ENCODE peak calls at places on chromosome 10, in eight cellular contexts. Y, C, L, P, N, H, J and S are unnamed samples.

GRCh38 chr10:42930516-42931205 is 146.2 kb upstream of the RET start:
- DNase-seq in N (no peak), P (no peak), L (no peak), H (no peak), C (no peak), Y (no peak), J (no peak), S (no peak)

GRCh38 chr10:70969188-70969587 is 80.8 kb upstream of the PCBD1 start:
- DNase-seq in L (no peak), Y (no peak), N (no peak), C (no peak), H (no peak), P (no peak), J (no peak), S (no peak)

GRCh38 chr10:71486465-71487114 is 89.9 kb downstream of the CDH23 start:
- DNase-seq in C (peak; percentile 4), N (peak; percentile 89), J (peak; percentile 26), H (peak; percentile 36), P (peak; percentile 66), L (no peak), Y (peak; percentile 64), S (peak; percentile 42)

GRCh38 chr10:30639946-30640786 is 10.6 kb upstream of the LYZL2 start:
- DNase-seq in P (peak; percentile 45), J (peak; percentile 53), H (peak; percentile 61), Y (peak; percentile 48), N (peak; percentile 76), C (peak; percentile 43), L (no peak), S (no peak)

GRCh38 chr10:17682236-17682946 is 38.4 kb downstream of the STAM start:
- DNase-seq in N (no peak), J (no peak), L (no peak), C (no peak), Y (no peak), P (no peak), H (no peak), S (no peak)

GRCh38 chr10:97362310-97363033 is 27.9 kb upstream of the FRAT2 start:
- DNase-seq in J (no peak), N (no peak), P (no peak), Y (no peak), H (no peak), C (no peak), L (no peak), S (no peak)

GRCh38 chr10:84938117-84938905 is 609.9 kb downstream of the CCSER2 start:
- DNase-seq in N (no peak), Y (no peak), L (no peak), H (no peak), P (no peak), J (no peak), C (no peak), S (no peak)

GRCh38 chr10:43962346-43963191 is 313.9 kb upstream of the ZNF32 start:
- DNase-seq in L (no peak), P (no peak), J (no peak), H (no peak), C (no peak), Y (no peak), N (no peak), S (no peak)

GRCh38 chr10:123792579-123792978 is 99.0 kb downstream of the CPXM2 start:
- DNase-seq in L (no peak), P (no peak), H (no peak), Y (no peak), N (no peak), J (no peak), C (no peak), S (no peak)

GRCh38 chr10:21496285-21497176 is 29.0 kb downstream of the SKIDA1 start:
- DNase-seq in P (peak; percentile 66), H (no peak), N (peak; percentile 63), C (no peak), Y (peak; percentile 81), L (no peak), J (peak; percentile 54), S (peak; percentile 31)

DNA sequence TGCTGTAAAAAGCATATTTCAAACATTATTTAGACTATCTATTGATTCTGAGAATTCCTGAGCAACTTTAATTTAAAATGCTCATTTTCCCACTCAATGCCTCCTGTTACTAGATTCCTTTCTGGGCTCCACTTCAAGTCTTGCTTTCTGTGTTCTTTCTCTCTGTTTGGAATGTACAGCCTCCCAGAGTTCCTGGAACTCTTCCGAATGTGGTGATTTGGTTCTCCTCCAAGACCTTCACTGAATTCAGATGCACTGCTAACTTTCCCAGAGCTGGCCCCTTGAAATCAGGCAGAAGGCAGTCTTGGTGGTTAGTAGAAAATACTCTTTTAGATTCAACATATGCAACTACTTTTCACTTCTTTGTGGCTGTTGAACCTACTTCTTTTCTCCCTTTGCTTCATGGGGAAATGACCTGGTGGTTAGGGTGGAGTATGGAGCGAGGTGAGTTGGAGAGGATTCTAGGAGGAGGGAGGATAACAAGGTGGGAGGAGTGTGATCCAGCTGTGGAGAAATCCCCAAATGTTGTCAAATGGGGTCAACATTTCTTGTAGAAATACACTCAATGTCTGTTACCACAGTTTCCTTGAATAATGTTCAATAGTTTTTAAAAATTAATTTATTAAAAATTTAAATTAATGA is 27.9 kb upstream of the CCDC7 start:
- DNase-seq in L (no peak), P (no peak), N (no peak), H (no peak), Y (no peak), J (no peak), C (no peak), S (no peak)
- TF ChIP-seq POLR2AphosphoS5 in L (no peak), P (no peak), N (no peak), H (no peak), Y (no peak), J (no peak), C (no peak), S (no peak)

GRCh38 chr10:77877461-77878344 is 48.9 kb downstream of the DLG5 start:
- DNase-seq in Y (peak; percentile 80), P (no peak), N (peak; percentile 84), C (no peak), J (no peak), H (no peak), L (peak; percentile 20), S (peak; percentile 65)
- H3K27ac ChIP-seq in Y (peak overlapping the region; percentile 28), P (no peak overlapping the region), N (peak overlapping the region; percentile 93), C (no peak overlapping the region), J (no peak overlapping the region), H (no peak overlapping the region), L (peak overlapping the region; percentile 14), S (no peak overlapping the region)

GRCh38 chr10:32976338-32976737 is 18.3 kb upstream of the ITGB1 start:
- DNase-seq in H (no peak), C (no peak), J (no peak), Y (no peak), N (no peak), L (no peak), P (no peak), S (no peak)
- TF ChIP-seq REST in H (no peak), C (no peak), J (no peak), Y (no peak), N (no peak), L (no peak), P (no peak), S (no peak)

DNA sequence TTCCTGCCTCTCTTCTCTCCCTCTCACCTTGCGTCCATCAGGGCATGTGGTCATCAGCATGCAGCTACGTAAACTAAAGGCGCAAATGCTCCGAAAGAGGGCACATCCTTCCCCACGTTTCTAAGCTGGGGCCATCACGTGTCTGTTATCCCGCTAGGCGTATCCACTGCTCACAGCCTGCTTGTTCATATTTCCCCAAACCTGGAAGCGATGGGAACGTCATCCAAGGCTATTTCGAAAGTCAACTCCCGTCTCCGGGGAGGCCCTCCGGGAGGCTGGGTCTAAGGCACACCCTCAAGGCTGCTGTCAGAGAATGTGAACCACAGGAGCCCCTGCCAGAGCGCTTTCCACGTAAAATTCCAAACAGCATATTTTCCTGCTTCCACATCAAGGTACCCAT is 199.2 kb downstream of the DIP2C start:
- DNase-seq in Y (no peak), C (no peak), P (no peak), H (no peak), J (no peak), N (no peak), L (no peak), S (no peak)
- TF ChIP-seq POLR2AphosphoS5 in Y (no peak), C (no peak), P (no peak), H (no peak), J (no peak), N (no peak), L (no peak), S (no peak)

GRCh38 chr10:59971915-59972314 is 65.6 kb upstream of the CCDC6 start:
- DNase-seq in P (no peak), C (no peak), J (peak; percentile 93), Y (peak; percentile 16), N (no peak), L (no peak), H (no peak), S (no peak)

GRCh38 chr10:59967079-59967478 is 60.7 kb upstream of the CCDC6 start:
- DNase-seq in Y (no peak), N (peak; percentile 12), L (no peak), J (no peak), H (no peak), P (no peak), C (no peak), S (no peak)

GRCh38 chr10:59965899-59966650 is 59.7 kb upstream of the CCDC6 start:
- DNase-seq in H (no peak), J (no peak), L (no peak), C (no peak), N (no peak), Y (peak; percentile 42), P (no peak), S (no peak)

GRCh38 chr10:59968705-59969104 is 62.3 kb upstream of the CCDC6 start:
- DNase-seq in L (no peak), C (no peak), J (no peak), H (no peak), P (no peak), N (no peak), Y (no peak), S (no peak)

DNA sequence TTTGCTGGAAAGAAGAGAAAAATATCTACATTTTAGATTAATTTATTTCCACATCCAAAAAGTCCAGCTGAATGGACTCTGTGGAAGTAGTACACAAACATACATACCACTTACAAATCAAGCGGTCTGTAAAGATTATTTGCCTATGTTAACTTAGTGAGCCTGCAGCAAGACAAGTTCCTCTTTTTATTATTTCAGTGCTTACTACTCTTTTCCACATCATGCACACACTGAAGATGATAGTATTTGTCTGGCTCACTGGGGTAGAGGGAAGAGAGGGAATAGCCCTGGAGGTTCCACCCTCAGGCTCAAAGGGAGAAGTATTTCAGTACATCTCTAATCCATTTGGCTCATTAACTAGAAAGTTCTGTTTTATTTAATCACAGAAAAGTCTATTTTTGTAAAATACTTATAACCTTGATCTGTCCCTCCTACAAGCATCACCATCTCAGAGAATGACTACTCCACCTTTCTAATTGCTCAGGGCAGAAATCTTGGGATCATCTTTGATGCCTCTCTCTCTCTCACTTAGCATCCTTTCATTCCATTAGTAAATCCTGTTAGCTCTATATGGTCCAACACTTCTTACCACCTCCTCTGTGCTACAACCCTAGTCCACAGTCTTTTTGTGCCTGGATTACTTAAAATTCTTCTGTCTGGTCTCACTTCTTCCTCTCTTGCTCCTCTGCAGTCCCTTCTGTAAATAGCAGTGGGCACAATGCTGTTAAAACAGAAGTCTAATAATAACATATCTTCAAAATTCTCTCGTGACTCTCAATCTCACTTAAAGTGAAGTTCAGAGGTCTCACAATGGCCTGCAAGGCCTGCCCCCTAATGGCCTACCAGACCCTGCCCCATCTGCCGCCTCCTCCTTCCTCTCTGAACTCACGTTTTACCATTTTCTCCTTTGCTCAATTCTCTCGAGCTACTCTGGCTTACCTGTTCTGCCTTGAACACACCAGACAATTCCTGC is 64.3 kb upstream of the CCDC6 start:
- DNase-seq in P (no peak), L (no peak), J (no peak), Y (no peak), H (no peak), C (no peak), N (peak; percentile 71), S (no peak)
- H3K27ac ChIP-seq in P (no peak overlapping the region), L (no peak overlapping the region), J (no peak overlapping the region), Y (no peak overlapping the region), H (no peak overlapping the region), C (no peak overlapping the region), N (no peak overlapping the region), S (no peak overlapping the region)